ENCODE peak calls at places on chromosomes 7 and 10, in nine cellular contexts. P is left ventricle myocardium inferior; W is right lobe of liver; C is right cardiac atrium; O is T-helper 17 cell; Q is endodermal cell; H is heart left ventricle; G is naive thymus-derived CD4-positive, alpha-beta T cell; S is osteoblast. N is an unnamed sample. For H3K9me3, the result is how much of the 10 kb centered on the place peaks cover.

GRCh38 chr7:64888561-64888900 is 14.5 kb upstream of the ZNF273 start:
- DNase-seq in W (no peak), S (no peak), G (no peak), Q (peak), P (no peak), H (no peak), C (peak), O (no peak), N (no peak)

GRCh38 chr7:44153948-44154335 is 12.8 kb upstream of the MYL7 start:
- DNase-seq in G (no peak), H (no peak), O (no peak), Q (no peak), S (peak), C (no peak), W (no peak), P (no peak), N (no peak)

GRCh38 chr7:97317575-97317974 is 200.1 kb downstream of the SDHAF3 start:
- DNase-seq in W (no peak), G (no peak), C (no peak), P (no peak), Q (no peak), S (no peak), H (no peak), O (no peak), N (no peak)

GRCh38 chr7:28675429-28675828 is 263.1 kb downstream of the CREB5 start:
- DNase-seq in W (no peak), Q (no peak), G (no peak), O (no peak), C (no peak), P (no peak), H (no peak), S (no peak), N (no peak)

GRCh38 chr10:74337330-74338016 is 186.5 kb downstream of the ADK start:
- DNase-seq in S (no peak), Q (no peak), O (no peak), G (no peak), C (no peak), P (no peak), W (no peak), H (no peak), N (no peak)

GRCh38 chr10:22615819-22616499 is 98.4 kb downstream of the PIP4K2A start:
- DNase-seq in G (no peak), W (peak), S (no peak), H (peak), O (peak), C (peak), P (peak), Q (no peak), N (peak)

GRCh38 chr7:47666164-47666862 is 84.4 kb upstream of the TNS3 start:
- DNase-seq in G (no peak), W (no peak), C (no peak), S (peak), H (no peak), O (no peak), P (no peak), Q (no peak), N (no peak)

GRCh38 chr7:81256991-81257390 is 338.1 kb upstream of the SEMA3C start:
- DNase-seq in P (no peak), W (no peak), H (no peak), Q (peak), C (no peak), G (no peak), S (no peak), O (no peak), N (no peak)

GRCh38 chr7:130207033-130207432 is 627 bp upstream of the SSMEM1 start:
- DNase-seq in S (no peak), O (no peak), H (no peak), P (no peak), C (no peak), G (no peak), Q (no peak), W (no peak), N (no peak)

GRCh38 chr10:71513896-71514295 is 117.2 kb downstream of the CDH23 start:
- DNase-seq in S (no peak), G (no peak), W (no peak), O (no peak), P (no peak), C (no peak), H (no peak), Q (no peak), N (no peak)

GRCh38 chr7:85452674-85453073 is 265.8 kb upstream of the SEMA3D start:
- DNase-seq in S (no peak), Q (no peak), W (no peak), O (no peak), P (no peak), C (no peak), H (no peak), G (no peak), N (no peak)

GRCh38 chr10:35306852-35307251 is 29.5 kb upstream of the CCNY start:
- DNase-seq in G (no peak), W (no peak), C (no peak), H (no peak), O (no peak), P (no peak), S (peak), Q (no peak), N (peak)

GRCh38 chr7:106813705-106814305 is 51.3 kb upstream of the PIK3CG start:
- DNase-seq in Q (no peak), S (no peak), O (no peak), G (no peak), P (no peak), W (no peak), H (no peak), C (no peak), N (no peak)

GRCh38 chr10:15236340-15236739 is 67.8 kb upstream of the NMT2 start:
- DNase-seq in H (no peak), W (no peak), Q (no peak), S (no peak), C (no peak), P (no peak), G (no peak), O (no peak), N (no peak)

GRCh38 chr10:24357344-24358021 is 148.5 kb downstream of the KIAA1217 start:
- DNase-seq in P (no peak), H (no peak), Q (no peak), G (no peak), C (no peak), S (no peak), W (no peak), O (no peak), N (no peak)

GRCh38 chr7:123198668-123199652 is 809 bp downstream of the SLC13A1 start:
- DNase-seq in Q (no peak), H (no peak), P (no peak), W (no peak), S (no peak), O (no peak), G (no peak), C (no peak), N (no peak)

GRCh38 chr7:77425151-77426051 is 9.3 kb upstream of the GSAP start:
- DNase-seq in Q (peak), C (no peak), S (peak), W (no peak), H (no peak), G (no peak), P (no peak), O (no peak), N (peak)

GRCh38 chr7:85750454-85750949 is 563.6 kb upstream of the SEMA3D start:
- DNase-seq in G (no peak), Q (peak), S (peak), W (no peak), O (no peak), P (no peak), H (no peak), C (no peak), N (no peak)

GRCh38 chr10:113069595-113069994 is 119.5 kb downstream of the TCF7L2 start:
- DNase-seq in O (no peak), S (no peak), C (no peak), P (no peak), H (no peak), Q (no peak), W (no peak), G (no peak), N (peak)

GRCh38 chr7:24936121-24936824 is 43.7 kb downstream of the OSBPL3 start:
- DNase-seq in G (no peak), H (no peak), Q (no peak), C (no peak), W (no peak), O (no peak), S (no peak), P (no peak), N (peak)

GRCh38 chr10:28833313-28833712 is 156.0 kb downstream of the BAMBI start:
- DNase-seq in P (no peak), O (no peak), H (no peak), Q (no peak), S (no peak), W (no peak), C (no peak), G (no peak), N (no peak)

GRCh38 chr7:1246170-1246870 is 13.6 kb downstream of the UNCX start:
- DNase-seq in Q (no peak), S (no peak), H (no peak), C (peak), O (no peak), P (no peak), G (no peak), W (peak), N (no peak)

GRCh38 chr10:109037978-109038377 is 885.3 kb downstream of the XPNPEP1 start:
- DNase-seq in G (no peak), O (no peak), S (no peak), Q (no peak), W (no peak), H (no peak), C (no peak), P (no peak), N (no peak)

GRCh38 chr7:35593896-35594295 is 101.0 kb downstream of the HERPUD2 start:
- DNase-seq in W (no peak), S (no peak), G (no peak), C (no peak), P (no peak), Q (peak), H (no peak), O (no peak), N (no peak)

GRCh38 chr10:69211524-69211923 is 8.6 kb upstream of the HKDC1 start:
- DNase-seq in P (no peak), C (no peak), S (no peak), W (no peak), O (no peak), H (no peak), G (no peak), Q (no peak), N (no peak)

GRCh38 chr10:7610651-7611389 is 55.9 kb downstream of the ITIH5 start:
- DNase-seq in Q (no peak), G (no peak), P (peak), C (peak), W (no peak), O (no peak), H (no peak), S (no peak), N (no peak)

GRCh38 chr10:73590881-73591577 is at the start of gene USP54:
- DNase-seq in G (peak), S (peak), O (no peak), H (no peak), P (no peak), C (no peak), W (no peak), Q (peak), N (peak)

GRCh38 chr7:23712368-23713284 is 2.6 kb downstream of the STK31 start:
- DNase-seq in G (peak), W (no peak), Q (no peak), C (no peak), H (no peak), O (no peak), P (no peak), S (peak), N (peak)

GRCh38 chr7:126716321-126716720 is 536.4 kb downstream of the GRM8 start:
- DNase-seq in O (no peak), P (no peak), S (no peak), C (no peak), H (no peak), W (no peak), Q (no peak), G (no peak), N (no peak)

GRCh38 chr7:45143616-45144015 is 14.0 kb upstream of the RAMP3 start:
- DNase-seq in O (no peak), C (no peak), S (peak), Q (no peak), H (no peak), G (no peak), W (no peak), P (no peak), N (peak)

GRCh38 chr7:13457790-13458189 is 531.7 kb downstream of the ETV1 start:
- DNase-seq in S (no peak), C (no peak), O (no peak), P (no peak), H (no peak), W (no peak), G (no peak), Q (no peak), N (no peak)

GRCh38 chr7:24284699-24285506 is 913 bp downstream of the NPY start:
- DNase-seq in G (no peak), W (no peak), O (no peak), S (peak), P (no peak), H (peak), C (no peak), Q (peak), N (no peak)

GRCh38 chr10:88974446-88975376 is 15.9 kb upstream of the FAS start:
- DNase-seq in S (no peak), C (no peak), H (no peak), W (no peak), O (no peak), G (no peak), Q (no peak), P (no peak), N (no peak)

GRCh38 chr10:77673086-77673485 is 35.5 kb upstream of the KCNMA1 start:
- DNase-seq in S (no peak), H (no peak), G (no peak), C (no peak), O (no peak), Q (no peak), W (no peak), P (no peak), N (no peak)

GRCh38 chr10:96512997-96513685 is 585 bp downstream of the TLL2 start:
- DNase-seq in O (peak), C (peak), Q (no peak), P (peak), G (peak), S (peak), W (no peak), H (no peak), N (no peak)

GRCh38 chr7:81181066-81181465 is 262.2 kb upstream of the SEMA3C start:
- DNase-seq in W (no peak), H (no peak), O (no peak), Q (no peak), C (no peak), G (no peak), S (no peak), P (no peak), N (no peak)

GRCh38 chr10:62934258-62934657 is 118.1 kb upstream of the EGR2 start:
- DNase-seq in S (no peak), W (no peak), Q (no peak), C (no peak), P (no peak), G (no peak), O (no peak), H (no peak), N (no peak)

DNA sequence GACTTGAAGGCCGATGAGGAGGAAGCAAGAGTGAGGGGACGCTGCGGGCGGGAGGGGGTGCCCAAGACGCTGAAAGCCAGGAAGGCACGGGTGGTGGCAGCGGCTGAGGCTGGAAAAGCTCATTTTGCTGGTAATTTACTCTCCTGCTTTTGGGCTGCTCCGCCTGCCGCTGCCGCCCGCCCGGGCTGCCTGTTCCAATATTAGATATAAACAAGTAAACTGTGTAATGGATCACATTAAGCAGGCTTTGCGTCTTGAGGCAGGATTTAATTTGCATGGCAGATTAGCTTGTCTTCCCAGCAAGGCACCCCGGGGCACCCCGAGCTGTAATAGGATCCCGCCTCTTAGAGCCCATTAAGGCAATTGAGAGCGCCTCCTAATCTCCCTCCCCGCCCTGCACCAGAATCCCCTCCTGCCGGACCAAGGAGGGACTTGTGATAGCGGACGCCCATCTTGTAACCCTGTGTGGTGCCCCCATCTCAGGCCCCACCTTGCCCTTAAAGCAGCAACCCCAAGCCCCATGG is 46.1 kb upstream of the SLF2 start:
- DNase-seq in O (no peak), Q (peak), P (no peak), S (no peak), H (no peak), C (no peak), W (no peak), G (no peak), N (no peak)
- H3K9me3 ChIP-seq in O (under half), Q (under half), P (under half), S (under half), H (under half), C (under half), W (under half), G (under half), N (under half)

DNA sequence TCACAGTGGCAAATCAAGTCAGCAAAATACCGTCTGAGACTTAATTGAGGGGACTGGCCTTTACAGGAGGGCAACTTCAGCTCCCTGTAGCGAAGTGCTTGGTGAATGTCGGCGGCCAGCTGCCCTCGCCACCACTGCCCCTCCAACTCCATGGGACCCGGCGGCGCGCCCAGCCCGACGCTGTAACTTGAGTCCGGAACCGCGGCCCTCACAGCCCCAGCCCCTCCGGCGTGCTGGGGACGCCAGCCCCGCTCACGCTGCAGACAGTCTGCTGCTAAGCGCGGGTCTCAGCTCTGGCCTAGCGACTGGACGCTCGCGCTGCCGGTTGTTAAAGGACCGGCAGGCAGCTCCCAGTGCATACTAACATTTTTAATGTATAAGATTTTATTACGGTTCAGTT is 113.4 kb upstream of the NUPR2 start:
- DNase-seq in H (no peak), Q (no peak), O (no peak), P (no peak), G (no peak), S (no peak), W (no peak), C (no peak), N (no peak)
- H3K9me3 ChIP-seq in H (under half), Q (half or more), O (under half), P (under half), G (under half), S (under half), W (under half), C (under half), N (under half)

GRCh38 chr10:105468769-105469168 is 827.7 kb downstream of the SORCS3 start:
- DNase-seq in Q (no peak), H (no peak), G (no peak), C (no peak), S (no peak), O (no peak), P (no peak), W (no peak), N (no peak)
- H3K9me3 ChIP-seq in Q (under half), H (under half), G (under half), C (under half), S (under half), O (under half), P (under half), W (under half), N (under half)

GRCh38 chr7:9240016-9240415 is 806.6 kb downstream of the NXPH1 start:
- DNase-seq in C (no peak), P (no peak), G (no peak), O (no peak), S (no peak), Q (no peak), W (no peak), H (no peak), N (no peak)
- H3K9me3 ChIP-seq in C (under half), P (under half), G (under half), O (under half), S (under half), Q (under half), W (under half), H (under half), N (under half)

GRCh38 chr10:87761892-87762291 is 56.1 kb downstream of the ATAD1 start:
- DNase-seq in H (no peak), Q (no peak), O (no peak), C (no peak), S (no peak), P (no peak), G (no peak), W (no peak), N (peak)
- H3K9me3 ChIP-seq in H (under half), Q (under half), O (under half), C (under half), S (under half), P (under half), G (under half), W (under half), N (under half)

GRCh38 chr10:133114726-133115452 is 27.2 kb downstream of the ADGRA1 start:
- DNase-seq in P (no peak), S (no peak), Q (no peak), G (no peak), O (no peak), C (no peak), H (peak), W (no peak), N (no peak)
- H3K9me3 ChIP-seq in P (under half), S (under half), Q (under half), G (under half), O (under half), C (under half), H (under half), W (under half), N (under half)